ENCODE peak calls at places on chromosomes 6 and 20, in five cellular contexts. One of them, this sample, is unnamed.
A peak's percentile ranks its signal among the peaks of the same experiment; 100 is the strongest.

GRCh38 chr6:34598725-34599124 is 42.6 kb upstream of the SPDEF start:
- DNase-seq in fibroblast of mammary gland: no peak
- DNase-seq in left ventricle myocardium inferior: no peak
- DNase-seq in hepatocyte: no peak
- DNase-seq in AG10803: no peak
- DNase-seq in this sample: peak; percentile 98

GRCh38 chr6:4210619-4211419 is 75.4 kb upstream of the ECI2 start:
- DNase-seq in hepatocyte: peak; percentile 77
- DNase-seq in AG10803: peak; percentile 63
- DNase-seq in left ventricle myocardium inferior: peak; percentile 48
- DNase-seq in fibroblast of mammary gland: peak; percentile 67
- DNase-seq in this sample: peak; percentile 13

GRCh38 chr6:2158596-2159271 is 86.7 kb downstream of the GMDS start:
- DNase-seq in left ventricle myocardium inferior: no peak
- DNase-seq in fibroblast of mammary gland: peak; percentile 53
- DNase-seq in AG10803: peak; percentile 13
- DNase-seq in hepatocyte: peak; percentile 54
- DNase-seq in this sample: no peak

GRCh38 chr6:79536615-79536968 is 638 bp downstream of the LCA5 start:
- DNase-seq in fibroblast of mammary gland: peak; percentile 49
- DNase-seq in AG10803: peak; percentile 11
- DNase-seq in left ventricle myocardium inferior: peak; percentile 55
- DNase-seq in hepatocyte: peak; percentile 36
- DNase-seq in this sample: no peak

GRCh38 chr6:5053864-5054426 is 31.2 kb upstream of the PPP1R3G start:
- DNase-seq in hepatocyte: no peak
- DNase-seq in left ventricle myocardium inferior: no peak
- DNase-seq in fibroblast of mammary gland: peak; percentile 83
- DNase-seq in AG10803: peak; percentile 78
- DNase-seq in this sample: no peak

GRCh38 chr6:143929975-143930374 is 65.7 kb downstream of the ZC2HC1B start:
- DNase-seq in hepatocyte: no peak
- DNase-seq in fibroblast of mammary gland: no peak
- DNase-seq in AG10803: no peak
- DNase-seq in left ventricle myocardium inferior: no peak
- DNase-seq in this sample: no peak

GRCh38 chr6:79777713-79778579 is 146.8 kb downstream of the SH3BGRL2 start:
- DNase-seq in left ventricle myocardium inferior: peak; percentile 69
- DNase-seq in AG10803: peak; percentile 50
- DNase-seq in hepatocyte: peak; percentile 89
- DNase-seq in fibroblast of mammary gland: peak; percentile 58
- DNase-seq in this sample: no peak

GRCh38 chr20:10478205-10478604 is 43.1 kb downstream of the SLX4IP start:
- DNase-seq in AG10803: no peak
- DNase-seq in hepatocyte: no peak
- DNase-seq in fibroblast of mammary gland: no peak
- DNase-seq in left ventricle myocardium inferior: no peak
- DNase-seq in this sample: no peak

GRCh38 chr6:71079707-71080106 is 122.8 kb upstream of the B3GAT2 start:
- DNase-seq in left ventricle myocardium inferior: no peak
- DNase-seq in hepatocyte: no peak
- DNase-seq in AG10803: peak; percentile 10
- DNase-seq in fibroblast of mammary gland: peak; percentile 68
- DNase-seq in this sample: no peak

GRCh38 chr20:58621906-58622548 is 29.1 kb upstream of the STX16 start:
- DNase-seq in fibroblast of mammary gland: no peak
- DNase-seq in AG10803: no peak
- DNase-seq in left ventricle myocardium inferior: no peak
- DNase-seq in hepatocyte: no peak
- DNase-seq in this sample: no peak

GRCh38 chr6:52537001-52537753 is 39.7 kb downstream of the TRAM2 start:
- DNase-seq in fibroblast of mammary gland: peak; percentile 80
- DNase-seq in left ventricle myocardium inferior: no peak
- DNase-seq in hepatocyte: no peak
- DNase-seq in AG10803: no peak
- DNase-seq in this sample: no peak

GRCh38 chr20:20505554-20505953 is 137.7 kb downstream of the INSM1 start:
- DNase-seq in AG10803: no peak
- DNase-seq in hepatocyte: no peak
- DNase-seq in left ventricle myocardium inferior: no peak
- DNase-seq in fibroblast of mammary gland: no peak
- DNase-seq in this sample: no peak

GRCh38 chr6:21000391-21000801 is 466.1 kb downstream of the CDKAL1 start:
- DNase-seq in hepatocyte: no peak
- DNase-seq in AG10803: no peak
- DNase-seq in fibroblast of mammary gland: no peak
- DNase-seq in left ventricle myocardium inferior: no peak
- DNase-seq in this sample: no peak

GRCh38 chr6:151389640-151390275 is 1.6 kb downstream of the ZBTB2 start:
- DNase-seq in AG10803: peak; percentile 81
- DNase-seq in hepatocyte: peak; percentile 77
- DNase-seq in left ventricle myocardium inferior: peak; percentile 70
- DNase-seq in fibroblast of mammary gland: peak; percentile 81
- DNase-seq in this sample: peak; percentile 18

GRCh38 chr20:60262967-60263603 is 304.9 kb downstream of the CDH26 start:
- DNase-seq in fibroblast of mammary gland: peak; percentile 27
- DNase-seq in AG10803: no peak
- DNase-seq in left ventricle myocardium inferior: peak; percentile 22
- DNase-seq in hepatocyte: no peak
- DNase-seq in this sample: no peak

GRCh38 chr6:109465772-109466171 is 10.2 kb upstream of the MICAL1 start:
- DNase-seq in hepatocyte: no peak
- DNase-seq in fibroblast of mammary gland: no peak
- DNase-seq in AG10803: no peak
- DNase-seq in left ventricle myocardium inferior: no peak
- DNase-seq in this sample: peak; percentile 87

GRCh38 chr6:148565931-148566663 is 180.7 kb upstream of the UST start:
- DNase-seq in fibroblast of mammary gland: peak; percentile 97
- DNase-seq in AG10803: peak; percentile 92
- DNase-seq in hepatocyte: no peak
- DNase-seq in left ventricle myocardium inferior: no peak
- DNase-seq in this sample: no peak

GRCh38 chr6:105838156-105838555 is 248.0 kb upstream of the PRDM1 start:
- DNase-seq in hepatocyte: no peak
- DNase-seq in AG10803: peak; percentile 91
- DNase-seq in fibroblast of mammary gland: peak; percentile 67
- DNase-seq in left ventricle myocardium inferior: no peak
- DNase-seq in this sample: no peak

GRCh38 chr20:17570347-17571152 is 675 bp downstream of the DSTN start:
- DNase-seq in fibroblast of mammary gland: peak; percentile 41
- DNase-seq in AG10803: peak; percentile 46
- DNase-seq in hepatocyte: peak; percentile 72
- DNase-seq in left ventricle myocardium inferior: peak; percentile 37
- DNase-seq in this sample: peak; percentile 80

GRCh38 chr6:21827425-21828192 is 234.1 kb downstream of the SOX4 start:
- DNase-seq in fibroblast of mammary gland: no peak
- DNase-seq in AG10803: no peak
- DNase-seq in hepatocyte: no peak
- DNase-seq in left ventricle myocardium inferior: no peak
- DNase-seq in this sample: no peak

GRCh38 chr6:6569768-6570167 is 18.8 kb upstream of the LY86 start:
- DNase-seq in fibroblast of mammary gland: no peak
- DNase-seq in hepatocyte: no peak
- DNase-seq in AG10803: no peak
- DNase-seq in left ventricle myocardium inferior: no peak
- DNase-seq in this sample: no peak

GRCh38 chr6:137936798-137937197 is 69.7 kb downstream of the TNFAIP3 start:
- DNase-seq in hepatocyte: no peak
- DNase-seq in fibroblast of mammary gland: no peak
- DNase-seq in left ventricle myocardium inferior: no peak
- DNase-seq in AG10803: no peak
- DNase-seq in this sample: no peak
- TF ChIP-seq CTCF in hepatocyte: no peak
- TF ChIP-seq CTCF in fibroblast of mammary gland: no peak
- TF ChIP-seq CTCF in left ventricle myocardium inferior: no peak
- TF ChIP-seq CTCF in AG10803: no peak
- TF ChIP-seq CTCF in this sample: no peak

GRCh38 chr20:50194831-50195523 is 4.3 kb downstream of the CEBPB start:
- DNase-seq in fibroblast of mammary gland: peak; percentile 74
- DNase-seq in left ventricle myocardium inferior: no peak
- DNase-seq in AG10803: no peak
- DNase-seq in hepatocyte: no peak
- DNase-seq in this sample: no peak
- H3K4me3 ChIP-seq in fibroblast of mammary gland: no peak overlapping the region
- H3K4me3 ChIP-seq in left ventricle myocardium inferior: peak overlapping the region; percentile 94
- H3K4me3 ChIP-seq in AG10803: peak overlapping the region; percentile 100
- H3K4me3 ChIP-seq in hepatocyte: no peak overlapping the region
- H3K4me3 ChIP-seq in this sample: no peak overlapping the region

DNA sequence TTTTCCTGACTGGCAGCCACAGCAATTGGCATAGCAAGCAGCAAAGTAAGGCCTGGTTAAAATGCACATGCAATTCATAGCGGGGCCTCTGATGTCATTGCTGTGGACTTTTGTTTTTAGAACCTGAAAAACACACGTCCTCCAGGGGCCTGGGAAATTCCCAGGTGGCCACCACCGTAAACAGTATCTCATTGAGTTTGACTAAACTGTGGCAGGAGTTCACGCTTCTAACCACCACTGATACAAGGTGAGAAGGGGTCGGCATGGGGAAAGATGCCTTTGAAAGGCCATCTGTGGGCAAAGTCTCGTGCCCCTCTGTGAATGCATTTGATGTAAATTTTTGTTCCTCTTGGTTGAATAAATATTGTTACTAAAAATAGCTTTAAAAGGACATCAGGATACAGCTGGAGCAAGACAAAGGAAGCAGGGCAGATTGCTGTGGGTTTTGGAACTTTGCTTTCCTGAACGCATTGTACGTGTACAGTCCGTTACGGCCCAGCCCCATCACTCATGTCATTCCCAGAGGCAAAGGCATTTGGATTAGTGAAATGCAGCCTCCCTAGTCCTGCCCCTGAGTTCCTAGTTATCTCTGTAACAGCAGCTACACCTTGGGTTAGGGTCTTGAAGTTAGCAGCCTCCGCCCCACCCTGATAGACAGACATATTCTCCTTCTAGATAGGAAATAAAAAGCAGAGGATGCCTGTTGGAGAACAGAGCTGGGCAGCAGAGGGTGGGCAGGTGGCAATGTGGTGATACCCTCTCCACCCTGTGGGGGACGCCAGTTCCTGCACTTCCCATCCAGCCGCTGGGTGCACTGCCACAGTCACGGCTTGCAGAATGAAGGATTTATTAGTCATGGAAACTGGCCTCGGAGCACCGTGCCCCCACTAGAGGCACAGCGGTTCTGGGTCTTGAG is 80.3 kb downstream of the ZDHHC14 start:
- DNase-seq in left ventricle myocardium inferior: no peak
- DNase-seq in fibroblast of mammary gland: no peak
- DNase-seq in hepatocyte: peak; percentile 42
- DNase-seq in AG10803: peak; percentile 10
- DNase-seq in this sample: no peak
- TF ChIP-seq CTCF in left ventricle myocardium inferior: no peak
- TF ChIP-seq CTCF in fibroblast of mammary gland: no peak
- TF ChIP-seq CTCF in hepatocyte: no peak
- TF ChIP-seq CTCF in AG10803: no peak
- TF ChIP-seq CTCF in this sample: no peak

DNA sequence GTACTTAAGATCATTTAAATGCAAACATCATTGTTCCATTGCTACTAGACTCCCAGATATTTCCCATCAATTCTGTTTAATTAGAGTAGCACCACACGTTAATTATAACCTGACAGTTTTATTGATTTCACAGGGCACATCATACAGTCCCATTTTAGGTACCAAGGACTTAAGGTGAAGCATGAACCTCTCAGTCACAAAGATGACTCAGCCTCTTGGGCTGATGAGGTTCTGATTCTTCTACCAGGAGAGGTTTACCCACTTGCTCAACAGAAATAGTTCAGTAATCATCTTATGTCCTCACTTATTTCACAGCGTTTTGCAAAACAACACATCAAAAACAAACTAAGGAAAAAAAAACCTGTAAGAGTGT is 98.5 kb downstream of the HIVEP2 start:
- DNase-seq in AG10803: peak; percentile 71
- DNase-seq in hepatocyte: no peak
- DNase-seq in fibroblast of mammary gland: peak; percentile 75
- DNase-seq in left ventricle myocardium inferior: no peak
- DNase-seq in this sample: no peak
- H3K4me3 ChIP-seq in AG10803: no peak overlapping the region
- H3K4me3 ChIP-seq in hepatocyte: no peak overlapping the region
- H3K4me3 ChIP-seq in fibroblast of mammary gland: no peak overlapping the region
- H3K4me3 ChIP-seq in left ventricle myocardium inferior: peak overlapping the region; percentile 59
- H3K4me3 ChIP-seq in this sample: peak overlapping the region; percentile 46

GRCh38 chr6:110799655-110800054 is 15.6 kb downstream of the CDK19 start:
- DNase-seq in fibroblast of mammary gland: no peak
- DNase-seq in left ventricle myocardium inferior: no peak
- DNase-seq in AG10803: no peak
- DNase-seq in hepatocyte: no peak
- DNase-seq in this sample: no peak
- TF ChIP-seq CTCF in fibroblast of mammary gland: no peak
- TF ChIP-seq CTCF in left ventricle myocardium inferior: no peak
- TF ChIP-seq CTCF in AG10803: no peak
- TF ChIP-seq CTCF in hepatocyte: no peak
- TF ChIP-seq CTCF in this sample: no peak

GRCh38 chr6:35679399-35679798 is 9.3 kb downstream of the FKBP5 start:
- DNase-seq in left ventricle myocardium inferior: no peak
- DNase-seq in hepatocyte: no peak
- DNase-seq in AG10803: no peak
- DNase-seq in fibroblast of mammary gland: no peak
- DNase-seq in this sample: no peak

GRCh38 chr6:35678021-35678654 is 10.6 kb downstream of the FKBP5 start:
- DNase-seq in hepatocyte: no peak
- DNase-seq in AG10803: no peak
- DNase-seq in left ventricle myocardium inferior: no peak
- DNase-seq in fibroblast of mammary gland: no peak
- DNase-seq in this sample: no peak

GRCh38 chr6:35681298-35681697 is 7.4 kb downstream of the FKBP5 start:
- DNase-seq in left ventricle myocardium inferior: no peak
- DNase-seq in AG10803: no peak
- DNase-seq in hepatocyte: no peak
- DNase-seq in fibroblast of mammary gland: no peak
- DNase-seq in this sample: no peak

GRCh38 chr6:35677456-35677855 is 11.3 kb downstream of the FKBP5 start:
- DNase-seq in left ventricle myocardium inferior: no peak
- DNase-seq in fibroblast of mammary gland: no peak
- DNase-seq in AG10803: no peak
- DNase-seq in hepatocyte: no peak
- DNase-seq in this sample: no peak

GRCh38 chr6:35678814-35679213 is 9.9 kb downstream of the FKBP5 start:
- DNase-seq in hepatocyte: no peak
- DNase-seq in AG10803: no peak
- DNase-seq in left ventricle myocardium inferior: no peak
- DNase-seq in fibroblast of mammary gland: no peak
- DNase-seq in this sample: no peak
- H3K4me3 ChIP-seq in hepatocyte: no peak overlapping the region
- H3K4me3 ChIP-seq in AG10803: no peak overlapping the region
- H3K4me3 ChIP-seq in left ventricle myocardium inferior: no peak overlapping the region
- H3K4me3 ChIP-seq in fibroblast of mammary gland: no peak overlapping the region
- H3K4me3 ChIP-seq in this sample: no peak overlapping the region

GRCh38 chr6:44133003-44133931 is 5.9 kb downstream of the TMEM63B start:
- DNase-seq in left ventricle myocardium inferior: peak; percentile 55
- DNase-seq in AG10803: peak; percentile 55
- DNase-seq in fibroblast of mammary gland: peak; percentile 33
- DNase-seq in hepatocyte: peak; percentile 81
- DNase-seq in this sample: no peak
- TF ChIP-seq CTCF in left ventricle myocardium inferior: no peak
- TF ChIP-seq CTCF in AG10803: peak; percentile 21
- TF ChIP-seq CTCF in fibroblast of mammary gland: no peak
- TF ChIP-seq CTCF in hepatocyte: peak; percentile 2
- TF ChIP-seq CTCF in this sample: no peak